ENCODE peak calls at places on chromosomes 2 and 18, in five cellular contexts. M, J, N, T and O are unnamed samples.

GRCh38 chr2:214543386-214543955 is 132.6 kb downstream of the VWC2L start:
- DNase-seq in M (peak), N (peak), J (no peak), T (no peak), O (no peak)

GRCh38 chr2:159409116-159409800 is 122.8 kb upstream of the WDSUB1 start:
- DNase-seq in M (no peak), N (no peak), T (no peak), J (no peak), O (no peak)

GRCh38 chr2:100887713-100888112 is 67.8 kb downstream of the NPAS2 start:
- DNase-seq in N (no peak), T (no peak), M (no peak), J (no peak), O (no peak)

GRCh38 chr2:36339819-36340218 is 15.8 kb upstream of the CRIM1 start:
- DNase-seq in T (no peak), J (peak), N (no peak), M (no peak), O (no peak)

GRCh38 chr2:2840681-2841300 is 509.7 kb upstream of the MYT1L start:
- DNase-seq in J (no peak), T (no peak), M (no peak), N (no peak), O (no peak)

GRCh38 chr2:228556707-228557106 is 375.2 kb upstream of the SPHKAP start:
- DNase-seq in T (no peak), M (no peak), N (no peak), J (no peak), O (no peak)

GRCh38 chr2:193556766-193557470 is 1362.2 kb upstream of the TMEFF2 start:
- DNase-seq in M (no peak), N (no peak), T (no peak), J (peak), O (no peak)

GRCh38 chr2:182816856-182817255 is 49.6 kb downstream of the FRZB start:
- DNase-seq in T (no peak), M (no peak), J (no peak), N (no peak), O (no peak)

GRCh38 chr2:157986761-157987160 is 110.6 kb upstream of the ACVR1 start:
- DNase-seq in M (no peak), N (no peak), T (no peak), J (no peak), O (no peak)

GRCh38 chr2:97774425-97774824 is 61.0 kb downstream of the ZAP70 start:
- DNase-seq in M (no peak), T (peak), N (no peak), J (peak), O (no peak)

GRCh38 chr18:13235981-13236380 is 17.4 kb downstream of the LDLRAD4 start:
- DNase-seq in T (peak), M (no peak), J (no peak), N (no peak), O (no peak)

GRCh38 chr2:42902939-42903709 is 110.7 kb upstream of the HAAO start:
- DNase-seq in N (no peak), J (no peak), T (peak), M (no peak), O (no peak)

GRCh38 chr2:27249077-27249890 is 13.6 kb downstream of the SLC30A3 start:
- DNase-seq in N (no peak), T (peak), J (no peak), M (no peak), O (no peak)

GRCh38 chr2:54052825-54053718 is 62.3 kb upstream of the ACYP2 start:
- DNase-seq in T (peak), N (no peak), J (no peak), M (no peak), O (no peak)

GRCh38 chr18:35407871-35408481 is 30.8 kb upstream of the ZNF396 start:
- DNase-seq in T (peak), J (peak), M (peak), N (peak), O (peak)

GRCh38 chr2:5231287-5231686 is 460.9 kb upstream of the SOX11 start:
- DNase-seq in M (no peak), T (no peak), J (no peak), N (no peak), O (no peak)

GRCh38 chr2:85792783-85793441 is 39.1 kb downstream of the ATOH8 start:
- DNase-seq in T (peak), N (peak), J (no peak), M (no peak), O (no peak)

GRCh38 chr2:26740890-26741302 is 23.2 kb upstream of the SLC35F6 start:
- DNase-seq in J (no peak), T (peak), M (no peak), N (no peak), O (no peak)

GRCh38 chr2:45681675-45682074 is 30.2 kb downstream of the PRKCE start:
- DNase-seq in T (no peak), M (no peak), N (peak), J (peak), O (peak)

GRCh38 chr2:133523406-133523805 is 44.9 kb downstream of the NCKAP5 start:
- DNase-seq in J (no peak), M (no peak), T (no peak), N (no peak), O (no peak)

GRCh38 chr2:163734401-163734800 is 1.4 kb downstream of the FIGN start:
- DNase-seq in J (peak), N (no peak), M (no peak), T (no peak), O (no peak)

GRCh38 chr18:12113999-12114646 is 20.5 kb downstream of the ANKRD62 start:
- DNase-seq in T (no peak), J (no peak), M (no peak), N (no peak), O (no peak)

GRCh38 chr2:234680688-234681050 is 183.8 kb upstream of the ARL4C start:
- DNase-seq in J (no peak), T (no peak), N (no peak), M (no peak), O (no peak)

GRCh38 chr2:222610746-222611145 is 45.1 kb downstream of the FARSB start:
- DNase-seq in N (no peak), T (no peak), J (no peak), M (no peak), O (no peak)

GRCh38 chr2:52178845-52179244 is 1146.9 kb upstream of the NRXN1 start:
- DNase-seq in N (no peak), M (no peak), T (no peak), J (no peak), O (no peak)

GRCh38 chr2:41187683-41188082 is 735.8 kb upstream of the SLC8A1 start:
- DNase-seq in M (no peak), T (no peak), J (no peak), N (no peak), O (no peak)

GRCh38 chr2:61670591-61671503 is 132.7 kb upstream of the XPO1 start:
- DNase-seq in N (peak), M (no peak), T (no peak), J (peak), O (no peak)

GRCh38 chr2:120305296-120305695 is 40.6 kb upstream of the INHBB start:
- DNase-seq in N (no peak), J (peak), T (peak), M (no peak), O (no peak)

GRCh38 chr2:105502625-105503334 is 103.9 kb upstream of the FHL2 start:
- DNase-seq in M (no peak), J (no peak), T (no peak), N (no peak), O (no peak)

GRCh38 chr2:127577973-127578372 is 42.5 kb downstream of the MYO7B start:
- DNase-seq in T (peak), N (no peak), J (no peak), M (no peak), O (no peak)

GRCh38 chr2:64888591-64889309 is 100.4 kb upstream of the SLC1A4 start:
- DNase-seq in J (no peak), N (peak), M (no peak), T (peak), O (no peak)

GRCh38 chr2:147934881-147935280 is 85.7 kb downstream of the ORC4 start:
- DNase-seq in N (no peak), M (no peak), J (no peak), T (no peak), O (no peak)

GRCh38 chr2:17830053-17831034 is 14.1 kb downstream of the MSGN1 start:
- DNase-seq in J (peak), T (peak), M (no peak), N (peak), O (peak)

GRCh38 chr18:40841473-40841872 is 1113.6 kb upstream of the PIK3C3 start:
- DNase-seq in N (no peak), T (no peak), M (no peak), J (no peak), O (no peak)

GRCh38 chr18:31679133-31679731 is 5.1 kb downstream of the B4GALT6 start:
- DNase-seq in T (no peak), J (no peak), M (no peak), N (peak), O (no peak)

GRCh38 chr18:40133253-40133652 is 1821.8 kb upstream of the PIK3C3 start:
- DNase-seq in M (no peak), N (no peak), J (no peak), T (no peak), O (no peak)

GRCh38 chr2:28510184-28510583 is 14.3 kb downstream of the PLB1 start:
- DNase-seq in M (no peak), T (no peak), N (no peak), J (no peak), O (no peak)